ENCODE peak calls at places on chromosomes 2 and 18, in nine cellular contexts. One of them, this sample, is unnamed.

GRCh38 chr18:26928669-26929313 is 63.3 kb upstream of the AQP4 start:
- DNase-seq in osteocyte: no peak
- DNase-seq in BE2C: no peak
- DNase-seq in GM10248: no peak
- DNase-seq in endothelial cell: no peak
- DNase-seq in GM23338: no peak
- DNase-seq in transverse colon: no peak
- DNase-seq in fibroblast of villous mesenchyme: no peak
- DNase-seq in GM12878: no peak
- DNase-seq in this sample: no peak

GRCh38 chr2:150339951-150340350 is 147.5 kb downstream of the RND3 start:
- DNase-seq in osteocyte: no peak
- DNase-seq in BE2C: no peak
- DNase-seq in GM10248: no peak
- DNase-seq in endothelial cell: no peak
- DNase-seq in GM23338: no peak
- DNase-seq in transverse colon: no peak
- DNase-seq in fibroblast of villous mesenchyme: peak; percentile 58
- DNase-seq in GM12878: no peak
- DNase-seq in this sample: no peak

GRCh38 chr2:197148401-197148800 is 162.2 kb downstream of the ANKRD44 start:
- DNase-seq in osteocyte: no peak
- DNase-seq in BE2C: no peak
- DNase-seq in GM10248: no peak
- DNase-seq in endothelial cell: no peak
- DNase-seq in GM23338: no peak
- DNase-seq in transverse colon: no peak
- DNase-seq in fibroblast of villous mesenchyme: no peak
- DNase-seq in GM12878: no peak
- DNase-seq in this sample: no peak

GRCh38 chr18:24168496-24168895 is 29.6 kb downstream of the CABYR start:
- DNase-seq in osteocyte: no peak
- DNase-seq in BE2C: no peak
- DNase-seq in GM10248: no peak
- DNase-seq in endothelial cell: no peak
- DNase-seq in GM23338: no peak
- DNase-seq in transverse colon: no peak
- DNase-seq in fibroblast of villous mesenchyme: no peak
- DNase-seq in GM12878: no peak
- DNase-seq in this sample: no peak

GRCh38 chr18:24827500-24827899 is 367.1 kb downstream of the HRH4 start:
- DNase-seq in osteocyte: no peak
- DNase-seq in BE2C: no peak
- DNase-seq in GM10248: no peak
- DNase-seq in endothelial cell: no peak
- DNase-seq in GM23338: no peak
- DNase-seq in transverse colon: no peak
- DNase-seq in fibroblast of villous mesenchyme: no peak
- DNase-seq in GM12878: no peak
- DNase-seq in this sample: no peak

GRCh38 chr2:201344663-201345366 is 12.3 kb downstream of the FLACC1 start:
- DNase-seq in osteocyte: no peak
- DNase-seq in BE2C: no peak
- DNase-seq in GM10248: no peak
- DNase-seq in endothelial cell: no peak
- DNase-seq in GM23338: peak; percentile 63
- DNase-seq in transverse colon: no peak
- DNase-seq in fibroblast of villous mesenchyme: no peak
- DNase-seq in GM12878: peak; percentile 16
- DNase-seq in this sample: no peak

GRCh38 chr2:190695739-190696138 is 46.9 kb downstream of the NAB1 start:
- DNase-seq in osteocyte: no peak
- DNase-seq in BE2C: no peak
- DNase-seq in GM10248: no peak
- DNase-seq in endothelial cell: no peak
- DNase-seq in GM23338: no peak
- DNase-seq in transverse colon: no peak
- DNase-seq in fibroblast of villous mesenchyme: no peak
- DNase-seq in GM12878: no peak
- DNase-seq in this sample: no peak

GRCh38 chr2:160427629-160428424 is 65.8 kb downstream of the RBMS1 start:
- DNase-seq in osteocyte: no peak
- DNase-seq in BE2C: no peak
- DNase-seq in GM10248: no peak
- DNase-seq in endothelial cell: no peak
- DNase-seq in GM23338: no peak
- DNase-seq in transverse colon: peak; percentile 29
- DNase-seq in fibroblast of villous mesenchyme: peak; percentile 93
- DNase-seq in GM12878: no peak
- DNase-seq in this sample: no peak

GRCh38 chr2:241123816-241124536 is 21.9 kb upstream of the MTERF4 start:
- DNase-seq in osteocyte: no peak
- DNase-seq in BE2C: no peak
- DNase-seq in GM10248: no peak
- DNase-seq in endothelial cell: no peak
- DNase-seq in GM23338: no peak
- DNase-seq in transverse colon: peak; percentile 70
- DNase-seq in fibroblast of villous mesenchyme: no peak
- DNase-seq in GM12878: no peak
- DNase-seq in this sample: peak; percentile 79

GRCh38 chr18:80163183-80163582 is 54.1 kb downstream of the ADNP2 start:
- DNase-seq in osteocyte: no peak
- DNase-seq in BE2C: no peak
- DNase-seq in GM10248: no peak
- DNase-seq in endothelial cell: no peak
- DNase-seq in GM23338: no peak
- DNase-seq in transverse colon: no peak
- DNase-seq in fibroblast of villous mesenchyme: no peak
- DNase-seq in GM12878: no peak
- DNase-seq in this sample: no peak

GRCh38 chr18:80157708-80158343 is 48.8 kb downstream of the ADNP2 start:
- DNase-seq in osteocyte: no peak
- DNase-seq in BE2C: peak; percentile 60
- DNase-seq in GM10248: peak; percentile 68
- DNase-seq in endothelial cell: peak; percentile 79
- DNase-seq in GM23338: peak; percentile 85
- DNase-seq in transverse colon: peak; percentile 81
- DNase-seq in fibroblast of villous mesenchyme: peak; percentile 80
- DNase-seq in GM12878: peak; percentile 27
- DNase-seq in this sample: no peak

GRCh38 chr18:80161781-80162417 is 52.8 kb downstream of the ADNP2 start:
- DNase-seq in osteocyte: no peak
- DNase-seq in BE2C: no peak
- DNase-seq in GM10248: no peak
- DNase-seq in endothelial cell: no peak
- DNase-seq in GM23338: no peak
- DNase-seq in transverse colon: no peak
- DNase-seq in fibroblast of villous mesenchyme: no peak
- DNase-seq in GM12878: no peak
- DNase-seq in this sample: no peak

GRCh38 chr18:80158365-80158764 is 49.3 kb downstream of the ADNP2 start:
- DNase-seq in osteocyte: no peak
- DNase-seq in BE2C: no peak
- DNase-seq in GM10248: no peak
- DNase-seq in endothelial cell: no peak
- DNase-seq in GM23338: no peak
- DNase-seq in transverse colon: no peak
- DNase-seq in fibroblast of villous mesenchyme: no peak
- DNase-seq in GM12878: no peak
- DNase-seq in this sample: no peak

DNA sequence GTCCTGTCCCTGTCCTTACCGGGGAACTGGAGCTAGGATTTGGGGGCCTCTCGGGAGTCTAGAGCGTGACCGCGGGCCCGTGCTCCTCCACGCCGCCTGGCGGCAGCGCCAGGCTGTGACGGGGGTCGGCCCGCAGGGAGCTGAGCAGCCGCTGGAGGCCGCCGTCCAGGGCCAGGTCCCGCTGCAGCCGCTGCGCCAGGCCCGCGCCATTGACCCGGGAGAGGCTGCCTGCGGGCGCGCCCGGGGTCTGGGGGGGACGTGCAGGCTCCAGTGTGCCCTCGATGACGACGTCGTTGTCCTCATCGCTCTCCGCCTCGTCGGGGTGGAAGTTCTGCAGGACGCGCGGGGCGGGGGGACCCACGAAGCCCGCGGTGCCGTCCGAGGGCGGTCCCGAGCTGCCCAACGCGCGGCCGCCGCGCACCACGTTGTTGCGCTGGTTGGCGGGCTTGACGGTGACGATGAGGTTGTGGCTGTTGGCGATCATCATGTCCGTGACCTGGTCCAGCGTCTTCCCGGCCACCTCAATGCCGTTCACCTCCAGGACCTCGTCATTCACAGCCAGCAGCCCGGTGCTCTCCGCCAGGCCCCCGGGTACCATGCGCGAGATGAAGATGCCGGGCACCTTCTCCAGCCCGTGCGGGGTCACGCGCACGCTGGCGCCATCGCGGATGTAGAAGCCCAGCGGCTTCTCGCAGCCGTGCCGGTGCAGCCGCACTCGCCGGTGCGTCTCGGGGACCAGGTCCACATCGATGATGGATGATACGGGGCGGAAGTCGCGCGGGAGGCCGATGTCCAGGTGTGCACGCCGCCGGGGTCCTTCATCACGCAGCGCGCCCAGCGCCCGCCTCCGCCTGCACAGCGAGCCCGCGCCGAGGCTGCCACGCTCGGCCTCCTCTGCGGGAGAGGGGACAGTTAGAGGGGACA is 50.9 kb downstream of the ADNP2 start:
- DNase-seq in osteocyte: no peak
- DNase-seq in BE2C: no peak
- DNase-seq in GM10248: peak; percentile 82
- DNase-seq in endothelial cell: peak; percentile 56
- DNase-seq in GM23338: peak; percentile 81
- DNase-seq in transverse colon: no peak
- DNase-seq in fibroblast of villous mesenchyme: no peak
- DNase-seq in GM12878: no peak
- DNase-seq in this sample: no peak
- TF ChIP-seq CTCF in osteocyte: no peak
- TF ChIP-seq CTCF in BE2C: no peak
- TF ChIP-seq CTCF in GM10248: peak; percentile 70
- TF ChIP-seq CTCF in endothelial cell: peak; percentile 42
- TF ChIP-seq CTCF in GM23338: peak; percentile 83
- TF ChIP-seq CTCF in transverse colon: no peak
- TF ChIP-seq CTCF in fibroblast of villous mesenchyme: peak; percentile 65
- TF ChIP-seq CTCF in GM12878: peak; percentile 52
- TF ChIP-seq CTCF in this sample: no peak

DNA sequence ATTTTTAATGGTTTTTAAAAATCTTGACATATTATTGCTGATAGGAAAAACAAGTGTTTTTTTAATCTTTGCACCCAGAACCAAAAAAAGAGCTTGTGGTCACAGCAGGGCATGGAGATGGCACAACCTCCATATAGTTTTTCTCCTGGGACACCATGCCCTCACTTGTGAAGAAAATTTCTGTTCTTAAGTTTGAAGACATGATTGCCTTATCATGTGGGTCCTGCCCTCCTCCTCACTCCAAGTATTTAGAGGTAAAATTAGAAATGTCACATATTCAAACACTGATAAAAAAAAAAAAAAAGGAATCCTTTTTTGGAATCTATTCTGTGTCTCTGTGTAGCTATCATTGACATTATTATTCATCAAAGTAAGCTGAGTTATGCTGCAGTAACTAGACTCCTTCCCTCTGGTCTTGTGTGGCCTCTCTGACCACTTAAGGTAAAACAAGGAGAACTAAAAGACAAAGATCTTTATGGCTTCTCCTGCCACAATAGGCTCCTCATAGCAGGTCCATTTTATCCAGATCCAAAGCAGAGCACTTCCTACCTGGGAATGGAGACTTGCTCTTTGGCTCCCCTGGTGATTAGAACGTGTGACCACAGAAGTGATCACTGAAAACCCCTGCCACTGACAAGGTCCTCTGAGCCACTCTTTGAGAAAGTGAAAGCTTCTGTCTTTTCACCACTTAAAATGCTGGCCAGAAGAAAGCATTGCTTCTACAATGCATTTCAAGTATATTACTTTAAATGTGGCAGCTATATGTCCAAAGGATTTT is 19.8 kb downstream of the ADD2 start:
- DNase-seq in osteocyte: no peak
- DNase-seq in BE2C: no peak
- DNase-seq in GM10248: no peak
- DNase-seq in endothelial cell: no peak
- DNase-seq in GM23338: peak; percentile 70
- DNase-seq in transverse colon: no peak
- DNase-seq in fibroblast of villous mesenchyme: no peak
- DNase-seq in GM12878: no peak
- DNase-seq in this sample: no peak
- TF ChIP-seq CTCF in osteocyte: no peak
- TF ChIP-seq CTCF in BE2C: peak; percentile 15
- TF ChIP-seq CTCF in GM10248: no peak
- TF ChIP-seq CTCF in endothelial cell: no peak
- TF ChIP-seq CTCF in GM23338: peak; percentile 43
- TF ChIP-seq CTCF in transverse colon: no peak
- TF ChIP-seq CTCF in fibroblast of villous mesenchyme: no peak
- TF ChIP-seq CTCF in GM12878: no peak
- TF ChIP-seq CTCF in this sample: no peak

DNA sequence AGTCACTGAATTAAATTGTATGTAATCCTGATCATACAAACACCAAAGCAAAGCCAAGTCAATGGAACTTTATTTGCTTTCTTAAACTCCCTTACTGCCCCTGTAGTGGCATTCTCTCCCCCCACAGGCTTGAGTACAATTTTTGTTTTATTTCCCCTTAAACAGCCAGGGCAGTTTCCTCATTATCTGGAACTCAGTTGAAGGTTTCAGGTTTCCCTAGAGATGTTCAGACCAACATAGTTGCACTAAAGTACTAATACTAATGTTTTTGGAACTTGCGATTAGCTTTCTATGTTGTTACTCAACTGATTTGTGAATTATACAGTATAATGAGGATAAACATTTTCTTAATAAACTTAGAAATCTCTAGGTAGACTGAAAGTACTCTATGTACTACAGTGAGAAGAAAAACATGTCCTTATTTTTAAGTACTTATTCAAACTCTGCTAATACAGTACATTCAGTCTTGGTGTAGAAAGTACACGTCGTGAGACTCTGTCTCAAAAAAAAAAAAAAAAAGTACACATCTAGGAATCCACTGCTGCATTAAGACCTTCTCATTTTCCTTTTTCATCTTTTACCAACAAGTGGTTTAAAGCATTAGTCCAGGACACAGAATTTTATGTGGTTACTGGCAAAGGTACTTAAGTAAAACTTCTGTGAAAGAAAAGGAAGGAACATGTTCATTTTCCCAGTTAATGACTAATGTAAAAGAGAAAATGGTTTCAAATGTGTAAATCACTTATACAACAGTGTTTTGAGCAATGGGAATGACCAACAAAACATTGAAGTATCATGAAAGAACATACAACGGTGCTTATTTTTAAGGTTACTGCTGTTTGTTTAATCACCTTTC is 209.5 kb upstream of the SMAD7 start:
- DNase-seq in osteocyte: no peak
- DNase-seq in BE2C: no peak
- DNase-seq in GM10248: no peak
- DNase-seq in endothelial cell: no peak
- DNase-seq in GM23338: no peak
- DNase-seq in transverse colon: no peak
- DNase-seq in fibroblast of villous mesenchyme: peak; percentile 26
- DNase-seq in GM12878: no peak
- DNase-seq in this sample: no peak
- TF ChIP-seq CTCF in osteocyte: no peak
- TF ChIP-seq CTCF in BE2C: no peak
- TF ChIP-seq CTCF in GM10248: no peak
- TF ChIP-seq CTCF in endothelial cell: no peak
- TF ChIP-seq CTCF in GM23338: no peak
- TF ChIP-seq CTCF in transverse colon: no peak
- TF ChIP-seq CTCF in fibroblast of villous mesenchyme: no peak
- TF ChIP-seq CTCF in GM12878: no peak
- TF ChIP-seq CTCF in this sample: no peak

GRCh38 chr18:69495338-69495737 is 94.7 kb downstream of the DOK6 start:
- DNase-seq in osteocyte: no peak
- DNase-seq in BE2C: no peak
- DNase-seq in GM10248: no peak
- DNase-seq in endothelial cell: no peak
- DNase-seq in GM23338: no peak
- DNase-seq in transverse colon: no peak
- DNase-seq in fibroblast of villous mesenchyme: no peak
- DNase-seq in GM12878: no peak
- DNase-seq in this sample: no peak
- TF ChIP-seq CTCF in osteocyte: no peak
- TF ChIP-seq CTCF in BE2C: no peak
- TF ChIP-seq CTCF in GM10248: no peak
- TF ChIP-seq CTCF in endothelial cell: no peak
- TF ChIP-seq CTCF in GM23338: no peak
- TF ChIP-seq CTCF in transverse colon: no peak
- TF ChIP-seq CTCF in fibroblast of villous mesenchyme: no peak
- TF ChIP-seq CTCF in GM12878: no peak
- TF ChIP-seq CTCF in this sample: no peak

This sample was measured in chondrocyte.